ENCODE peak calls at places on chromosomes 13 and 19, in seven cellular contexts. T is HFF-Myc, V is mucosa of descending colon, Y is Calu3, I is fibroblast of pulmonary artery, D is AG09319, L is OCI-LY7. B is an unnamed sample.

GRCh38 chr19:58079792-58080191 is 18.2 kb downstream of the ZSCAN18 start:
- DNase-seq in T (no peak), V (no peak), Y (no peak), I (no peak), D (no peak), L (no peak), B (no peak)

GRCh38 chr19:18807861-18808331 is 16.8 kb upstream of the COMP start:
- DNase-seq in T (no peak), V (no peak), Y (no peak), I (no peak), D (no peak), L (no peak), B (no peak)

GRCh38 chr19:2652504-2653099 is 49.9 kb downstream of the GNG7 start:
- DNase-seq in T (no peak), V (no peak), Y (no peak), I (no peak), D (no peak), L (no peak), B (no peak)

GRCh38 chr13:38490657-38491056 is 141.0 kb downstream of the UFM1 start:
- DNase-seq in T (no peak), V (no peak), Y (no peak), I (no peak), D (no peak), L (no peak), B (no peak)

GRCh38 chr13:72545030-72545719 is 182.3 kb downstream of the MZT1 start:
- DNase-seq in T (no peak), V (no peak), Y (no peak), I (no peak), D (no peak), L (no peak), B (no peak)

GRCh38 chr13:44668707-44669106 is 92.6 kb upstream of the TSC22D1 start:
- DNase-seq in T (no peak), V (no peak), Y (no peak), I (no peak), D (peak), L (no peak), B (no peak)

GRCh38 chr19:43707158-43707712 is 8.6 kb upstream of the IRGC start:
- DNase-seq in T (no peak), V (no peak), Y (no peak), I (no peak), D (no peak), L (no peak), B (no peak)

GRCh38 chr13:102317593-102317992 is 84.3 kb downstream of the FGF14 start:
- DNase-seq in T (no peak), V (peak), Y (no peak), I (peak), D (no peak), L (no peak), B (peak)

GRCh38 chr13:98443329-98443728 is 133.6 kb downstream of the STK24 start:
- DNase-seq in T (peak), V (no peak), Y (no peak), I (peak), D (peak), L (no peak), B (no peak)

GRCh38 chr13:59877933-59878332 is 285.8 kb downstream of the DIAPH3 start:
- DNase-seq in T (no peak), V (no peak), Y (no peak), I (no peak), D (peak), L (no peak), B (no peak)

DNA sequence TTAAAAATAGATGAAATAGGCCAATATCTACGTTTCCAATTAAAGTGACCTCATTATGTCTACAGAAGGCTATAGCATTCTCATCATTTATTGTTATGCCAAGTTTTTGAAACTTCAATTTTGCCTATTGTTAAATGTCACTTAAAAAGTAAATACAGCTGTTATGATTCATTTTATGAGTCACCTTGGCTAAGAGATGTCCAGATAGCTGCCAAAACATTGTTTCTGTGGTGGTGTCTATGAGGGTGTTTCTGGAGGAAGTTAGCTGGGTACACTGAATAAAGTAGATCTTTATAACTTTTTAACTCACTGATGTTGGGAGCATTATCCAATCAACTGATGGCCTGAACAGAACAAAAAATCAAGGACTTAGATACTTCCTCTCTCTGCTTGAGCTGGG is 1209.7 kb upstream of the PCDH9 start:
- DNase-seq in T (no peak), V (no peak), Y (no peak), I (peak), D (no peak), L (no peak), B (no peak)
- TF ChIP-seq CTCF in T (no peak), V (no peak), Y (no peak), I (no peak), D (no peak), L (no peak), B (no peak)

GRCh38 chr13:46052314-46053161 is at the start of gene ZC3H13:
- DNase-seq in T (peak), V (peak), Y (peak), I (peak), D (peak), L (peak), B (peak)
- TF ChIP-seq CTCF in T (peak), V (no peak), Y (peak), I (peak), D (peak), L (peak), B (no peak)

GRCh38 chr19:14433454-14434156 is 499 bp downstream of the PKN1 start:
- DNase-seq in T (no peak), V (peak), Y (peak), I (no peak), D (no peak), L (peak), B (no peak)
- TF ChIP-seq CTCF in T (no peak), V (no peak), Y (no peak), I (no peak), D (no peak), L (no peak), B (no peak)

GRCh38 chr13:80030491-80030890 is 310.4 kb downstream of the SPRY2 start:
- DNase-seq in T (peak), V (peak), Y (peak), I (peak), D (no peak), L (no peak), B (no peak)
- TF ChIP-seq CTCF in T (peak), V (no peak), Y (no peak), I (peak), D (peak), L (no peak), B (no peak)

B was measured in omental fat pad.